ENCODE peak calls at places on chromosome 1, in six cellular contexts. R is H1, Q is IMR-90, H is H9, O is neuronal stem cell, I is trophoblast cell. A is an unnamed sample.

GRCh38 chr1:91609571-91609970 is 108.9 kb downstream of the CDC7 start:
- DNase-seq in R (no peak), H (no peak), I (peak), O (no peak), Q (peak), A (peak)

GRCh38 chr1:39590546-39590945 is 14.0 kb upstream of the PABPC4 start:
- DNase-seq in R (no peak), O (no peak), Q (peak), I (peak), H (no peak), A (peak)

GRCh38 chr1:90713741-90714509 is 3.2 kb downstream of the BARHL2 start:
- DNase-seq in O (no peak), Q (no peak), I (no peak), H (peak), R (no peak), A (no peak)

GRCh38 chr1:206736878-206737728 is 33.5 kb upstream of the IL19 start:
- DNase-seq in Q (no peak), H (no peak), I (no peak), O (no peak), R (no peak), A (no peak)

GRCh38 chr1:87841332-87841731 is 512.7 kb downstream of the LMO4 start:
- DNase-seq in O (no peak), R (no peak), H (no peak), I (no peak), Q (no peak), A (no peak)

GRCh38 chr1:116679091-116679827 is 11.7 kb upstream of the IGSF3 start:
- DNase-seq in R (no peak), I (no peak), Q (no peak), O (no peak), H (no peak), A (no peak)

GRCh38 chr1:170929412-170929834 is 5.9 kb upstream of the MROH9 start:
- DNase-seq in O (no peak), R (no peak), H (no peak), I (peak), Q (peak), A (no peak)

GRCh38 chr1:31646259-31646960 is 1.7 kb upstream of the PEF1 start:
- DNase-seq in H (no peak), Q (no peak), O (no peak), R (no peak), I (peak), A (no peak)

GRCh38 chr1:119116725-119117124 is 23.7 kb downstream of the WARS2 start:
- DNase-seq in R (no peak), Q (peak), O (no peak), H (no peak), I (no peak), A (peak)

GRCh38 chr1:111099289-111099688 is 40.6 kb downstream of the DRAM2 start:
- DNase-seq in I (no peak), Q (no peak), H (no peak), R (no peak), O (no peak), A (no peak)

GRCh38 chr1:187374742-187375141 is 546.0 kb downstream of the PLA2G4A start:
- DNase-seq in I (no peak), O (no peak), H (no peak), R (no peak), Q (no peak), A (no peak)

GRCh38 chr1:212646588-212646987 is 38.0 kb downstream of the ATF3 start:
- DNase-seq in Q (no peak), I (peak), H (no peak), R (no peak), O (no peak), A (no peak)

GRCh38 chr1:68571499-68571898 is 74.6 kb upstream of the DEPDC1 start:
- DNase-seq in Q (no peak), H (no peak), I (no peak), R (no peak), O (no peak), A (no peak)

GRCh38 chr1:198088360-198089071 is 68.3 kb upstream of the NEK7 start:
- DNase-seq in Q (peak), R (no peak), O (peak), H (no peak), I (peak), A (peak)

GRCh38 chr1:179876289-179876715 is 1.3 kb downstream of the TOR1AIP2 start:
- DNase-seq in Q (peak), H (no peak), R (no peak), I (peak), O (no peak), A (peak)

GRCh38 chr1:15485534-15486091 is 9.7 kb downstream of the CELA2B start:
- DNase-seq in I (no peak), Q (no peak), O (no peak), H (no peak), R (no peak), A (no peak)

GRCh38 chr1:175481126-175482071 is 262.0 kb downstream of the TNR start:
- DNase-seq in R (no peak), Q (peak), H (no peak), O (no peak), I (peak), A (no peak)

GRCh38 chr1:119132179-119132578 is 8.3 kb downstream of the WARS2 start:
- DNase-seq in I (no peak), R (no peak), O (no peak), Q (no peak), H (no peak), A (no peak)

GRCh38 chr1:218209351-218209861 is 75.7 kb upstream of the RRP15 start:
- DNase-seq in I (peak), H (no peak), R (no peak), Q (peak), O (no peak), A (peak)

GRCh38 chr1:43545686-43546387 is 15.2 kb downstream of the PTPRF start:
- DNase-seq in O (peak), I (peak), H (peak), R (no peak), Q (no peak), A (peak)

GRCh38 chr1:236209185-236209584 is 66.8 kb downstream of the GPR137B start:
- DNase-seq in I (no peak), Q (no peak), O (no peak), R (no peak), H (no peak), A (no peak)

GRCh38 chr1:44812822-44813543 is 4.7 kb downstream of the BTBD19 start:
- DNase-seq in O (no peak), I (peak), H (peak), R (no peak), Q (no peak), A (peak)

GRCh38 chr1:206496131-206496793 is 11.1 kb upstream of the RASSF5 start:
- DNase-seq in H (no peak), I (peak), O (no peak), Q (no peak), R (no peak), A (no peak)

GRCh38 chr1:234780112-234780511 is 170.1 kb upstream of the IRF2BP2 start:
- DNase-seq in H (no peak), I (no peak), R (no peak), Q (no peak), O (no peak), A (no peak)

GRCh38 chr1:184461321-184461720 is 74.5 kb downstream of the C1orf21 start:
- DNase-seq in R (no peak), H (no peak), O (no peak), Q (peak), I (no peak), A (peak)

GRCh38 chr1:232510367-232511110 is 119.4 kb downstream of the SIPA1L2 start:
- DNase-seq in Q (no peak), O (no peak), H (no peak), I (no peak), R (no peak), A (no peak)
- H3K14ac ChIP-seq in Q (no peak), O (no peak), H (no peak), I (no peak), R (no peak), A (no peak)

GRCh38 chr1:56967355-56967754 is 1.5 kb upstream of the C8B start:
- DNase-seq in R (no peak), I (no peak), H (no peak), Q (no peak), O (no peak), A (no peak)
- H4K91ac ChIP-seq in R (no peak), I (no peak), H (no peak), Q (no peak), O (no peak), A (no peak)

DNA sequence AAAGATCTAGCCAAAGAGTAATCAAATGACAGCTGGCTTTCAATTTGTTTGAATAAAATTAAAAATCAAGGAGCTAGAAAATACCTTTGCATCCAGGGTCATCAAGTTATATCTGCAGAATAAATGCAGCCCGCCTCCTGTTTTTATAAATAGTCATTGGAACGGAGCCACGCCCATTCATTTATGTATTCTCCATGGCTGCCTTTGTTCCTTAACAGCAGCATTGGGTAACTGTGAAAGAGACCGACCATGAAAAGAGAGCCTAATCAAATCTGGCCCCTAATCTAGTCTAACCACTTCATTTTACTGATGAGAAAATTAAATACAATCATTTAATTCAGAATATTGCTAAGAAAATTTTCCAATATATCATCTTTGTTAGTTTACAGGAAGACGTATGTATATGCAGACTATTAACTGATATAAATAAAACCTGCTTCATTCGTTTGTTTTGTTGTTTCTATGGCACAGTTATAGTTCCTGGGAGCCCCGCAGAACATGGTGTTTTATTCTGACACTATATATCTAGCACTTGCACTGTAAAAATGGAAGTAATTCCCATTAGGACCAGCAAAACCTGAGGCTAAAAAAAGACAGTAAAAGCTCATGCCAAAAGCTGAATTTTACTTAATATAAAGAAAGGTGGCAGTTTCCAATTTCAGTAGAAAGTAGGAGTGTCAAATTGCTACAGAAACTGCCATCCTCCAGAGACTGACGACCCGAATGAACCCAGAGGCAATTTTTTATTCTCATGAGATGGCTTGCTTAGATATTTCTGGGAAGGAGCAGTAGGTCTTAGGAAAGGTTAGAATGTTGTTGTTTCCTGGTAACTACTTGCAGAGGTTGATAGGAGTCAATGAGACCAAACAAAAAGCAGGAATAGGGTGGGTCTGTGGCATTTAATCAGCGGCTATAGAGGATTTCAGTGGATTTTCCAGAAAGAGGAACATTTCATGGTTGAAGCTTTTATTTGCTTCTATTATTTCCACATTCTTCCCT is 111.7 kb upstream of the PALMD start:
- DNase-seq in I (no peak), R (no peak), Q (no peak), H (no peak), O (no peak), A (no peak)
- H3K4me2 ChIP-seq in I (no peak), R (no peak), Q (no peak), H (no peak), O (no peak), A (no peak)

GRCh38 chr1:227759345-227760300 is 24.4 kb downstream of the SNAP47 start:
- DNase-seq in H (no peak), O (no peak), I (peak), Q (peak), R (no peak), A (peak)
- H3K14ac ChIP-seq in H (no peak), O (no peak), I (no peak), Q (peak), R (no peak), A (no peak)

GRCh38 chr1:76090284-76091180 is 16.0 kb downstream of the ST6GALNAC3 start:
- DNase-seq in Q (no peak), O (no peak), H (no peak), I (no peak), R (no peak), A (no peak)

GRCh38 chr1:76093931-76094330 is 19.4 kb downstream of the ST6GALNAC3 start:
- DNase-seq in O (no peak), Q (no peak), R (no peak), H (no peak), I (no peak), A (no peak)

GRCh38 chr1:76101534-76101933 is 27.0 kb downstream of the ST6GALNAC3 start:
- DNase-seq in H (no peak), Q (no peak), I (no peak), O (no peak), R (no peak), A (no peak)

GRCh38 chr1:76095800-76096199 is 21.3 kb downstream of the ST6GALNAC3 start:
- DNase-seq in Q (no peak), I (no peak), O (no peak), H (peak), R (no peak), A (no peak)
- H4K91ac ChIP-seq in Q (no peak), I (no peak), O (no peak), H (no peak), R (no peak), A (no peak)

GRCh38 chr1:40837601-40838000 is 24.6 kb downstream of the CITED4 start:
- DNase-seq in I (no peak), R (no peak), O (no peak), H (no peak), Q (no peak), A (no peak)

GRCh38 chr1:40838980-40839942 is 22.9 kb downstream of the CITED4 start:
- DNase-seq in Q (no peak), H (no peak), I (no peak), O (no peak), R (no peak), A (no peak)

GRCh38 chr1:40839943-40840335 is 22.2 kb downstream of the CITED4 start:
- DNase-seq in Q (no peak), I (no peak), R (no peak), O (no peak), H (no peak), A (no peak)

GRCh38 chr1:40836283-40836682 is 25.9 kb downstream of the CITED4 start:
- DNase-seq in I (no peak), H (no peak), O (no peak), Q (no peak), R (no peak), A (no peak)

GRCh38 chr1:40838045-40838979 is 23.9 kb downstream of the CITED4 start:
- DNase-seq in H (peak), Q (no peak), R (no peak), I (no peak), O (no peak), A (no peak)
- H3K4me2 ChIP-seq in H (no peak), Q (no peak), R (no peak), I (no peak), O (no peak), A (no peak)

DNA sequence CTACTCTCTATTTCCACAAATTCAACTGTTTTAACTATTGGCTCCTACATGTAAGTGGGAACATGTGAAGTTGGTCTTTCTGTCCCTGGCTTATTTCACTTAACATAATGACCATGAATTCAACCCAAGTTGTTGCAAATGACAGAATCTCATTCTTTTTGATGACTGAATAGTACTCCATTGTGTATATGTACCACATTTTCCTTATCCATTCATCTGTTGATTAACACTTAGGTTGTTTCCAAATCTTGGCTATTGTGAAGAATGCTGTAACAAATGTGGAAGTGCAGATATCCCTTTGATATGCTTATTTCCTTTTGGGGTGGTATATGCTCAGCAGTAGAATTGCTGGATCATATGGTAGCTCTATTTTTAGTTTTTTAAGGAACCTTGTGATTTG is 33.0 kb downstream of the GBP6 start:
- DNase-seq in R (no peak), Q (no peak), H (no peak), O (no peak), I (no peak), A (no peak)
- H3K14ac ChIP-seq in R (no peak), Q (no peak), H (no peak), O (no peak), I (no peak), A (no peak)

A was measured in mesenchymal stem cell.